ENCODE peak calls at places on chromosomes 7 and 10, in four cellular contexts. L, G, U and C are unnamed samples.
A peak's percentile ranks its signal among the peaks of the same experiment; 100 is the strongest.

GRCh38 chr7:22025075-22025474 is 79.4 kb upstream of the CDCA7L start:
- DNase-seq in L (no peak), G (no peak), U (no peak), C (no peak)

GRCh38 chr10:1168763-1169162 is 112.6 kb downstream of the WDR37 start:
- DNase-seq in L (no peak), G (no peak), U (no peak), C (no peak)

GRCh38 chr7:155357573-155358041 is 59.9 kb downstream of the INSIG1 start:
- DNase-seq in L (peak; percentile 74), G (no peak), U (no peak), C (no peak)

GRCh38 chr10:48444861-48445841 is 138.7 kb downstream of the MAPK8 start:
- DNase-seq in L (no peak), G (no peak), U (no peak), C (peak; percentile 50)

GRCh38 chr7:53350241-53350640 is 314.8 kb downstream of the POM121L12 start:
- DNase-seq in L (no peak), G (no peak), U (no peak), C (no peak)

GRCh38 chr7:121077165-121077630 is 88.7 kb downstream of the CPED1 start:
- DNase-seq in L (no peak), G (no peak), U (no peak), C (no peak)

GRCh38 chr7:112892263-112892662 is 102.1 kb upstream of the TMEM168 start:
- DNase-seq in L (peak; percentile 33), G (no peak), U (no peak), C (no peak)

GRCh38 chr10:94524146-94524545 is 21.4 kb upstream of the HELLS start:
- DNase-seq in L (no peak), G (no peak), U (no peak), C (no peak)

GRCh38 chr7:388961-389701 is 99.2 kb downstream of the FOXL3 start:
- DNase-seq in L (no peak), G (no peak), U (peak; percentile 59), C (peak; percentile 39)

GRCh38 chr7:20596653-20597052 is 18.8 kb upstream of the ABCB5 start:
- DNase-seq in L (peak; percentile 66), G (no peak), U (no peak), C (no peak)

GRCh38 chr7:55255501-55256445 is 109.4 kb upstream of the LANCL2 start:
- DNase-seq in L (peak; percentile 75), G (peak; percentile 48), U (peak; percentile 85), C (peak; percentile 93)

GRCh38 chr10:104589871-104590270 is 51.2 kb upstream of the SORCS3 start:
- DNase-seq in L (peak; percentile 49), G (no peak), U (no peak), C (no peak)

GRCh38 chr10:116470768-116471415 is 43.2 kb downstream of the PNLIPRP3 start:
- DNase-seq in L (no peak), G (no peak), U (no peak), C (no peak)

GRCh38 chr7:19378340-19378704 is 233.1 kb upstream of the FERD3L start:
- DNase-seq in L (no peak), G (no peak), U (no peak), C (no peak)

GRCh38 chr7:129465080-129465479 is 30.8 kb downstream of the STRIP2 start:
- DNase-seq in L (no peak), G (no peak), U (no peak), C (no peak)

GRCh38 chr7:77627307-77627671 is 69.0 kb upstream of the RSBN1L start:
- DNase-seq in L (no peak), G (no peak), U (no peak), C (no peak)

GRCh38 chr7:74606101-74606908 is 51.2 kb upstream of the GTF2I start:
- DNase-seq in L (peak; percentile 28), G (peak; percentile 34), U (no peak), C (peak; percentile 82)

GRCh38 chr10:66318761-66319160 is 607.1 kb upstream of the LRRTM3 start:
- DNase-seq in L (no peak), G (no peak), U (no peak), C (no peak)

GRCh38 chr10:3222068-3222467 is 49.5 kb upstream of the PITRM1 start:
- DNase-seq in L (no peak), G (no peak), U (no peak), C (no peak)

GRCh38 chr10:104614245-104614831 is 26.8 kb upstream of the SORCS3 start:
- DNase-seq in L (peak; percentile 9), G (no peak), U (no peak), C (no peak)

GRCh38 chr7:158572000-158572828 is 15.4 kb downstream of the PTPRN2 start:
- DNase-seq in L (no peak), G (no peak), U (no peak), C (no peak)

GRCh38 chr10:571643-572042 is 117.8 kb downstream of the DIP2C start:
- DNase-seq in L (no peak), G (no peak), U (peak; percentile 68), C (no peak)

DNA sequence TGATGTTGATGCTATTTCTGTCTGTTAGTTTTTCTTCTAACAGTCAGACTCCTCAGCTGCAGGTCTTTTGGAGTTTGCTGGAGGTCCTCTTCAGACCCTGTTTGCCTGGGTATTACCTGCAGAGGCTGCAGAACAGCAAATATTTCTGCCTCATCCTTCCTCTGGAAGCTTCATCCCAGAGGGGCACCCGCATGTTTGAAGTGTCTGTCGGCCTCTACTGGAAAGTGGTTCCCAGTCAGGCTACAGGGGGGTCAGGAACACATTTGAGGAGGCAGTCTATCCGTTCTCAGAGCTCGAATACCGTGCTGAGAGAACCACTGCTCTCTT is 13.3 kb upstream of the CYP3A5 start:
- DNase-seq in L (no peak), G (no peak), U (no peak), C (no peak)
- H3K4me3 ChIP-seq in L (no peak overlapping the region), G (no peak overlapping the region), U (no peak overlapping the region), C (no peak overlapping the region)

GRCh38 chr10:5449823-5450222 is 37.5 kb downstream of the NET1 start:
- DNase-seq in L (peak; percentile 82), G (no peak), U (no peak), C (no peak)
- H3K4me3 ChIP-seq in L (peak overlapping the region; percentile 92), G (no peak overlapping the region), U (peak overlapping the region; percentile 73), C (peak overlapping the region; percentile 58)

GRCh38 chr10:62239994-62240393 is 28.6 kb downstream of the RTKN2 start:
- DNase-seq in L (no peak), G (no peak), U (no peak), C (peak; percentile 14)

GRCh38 chr10:62244785-62245595 is 23.7 kb downstream of the RTKN2 start:
- DNase-seq in L (peak; percentile 62), G (peak; percentile 36), U (no peak), C (no peak)

GRCh38 chr10:62248465-62248864 is 20.2 kb downstream of the RTKN2 start:
- DNase-seq in L (no peak), G (no peak), U (no peak), C (no peak)

GRCh38 chr10:62243647-62243997 is 25.0 kb downstream of the RTKN2 start:
- DNase-seq in L (no peak), G (no peak), U (no peak), C (no peak)

GRCh38 chr10:62244088-62244487 is 24.6 kb downstream of the RTKN2 start:
- DNase-seq in L (no peak), G (no peak), U (no peak), C (no peak)
- H3K4me3 ChIP-seq in L (peak overlapping the region; percentile 54), G (no peak overlapping the region), U (peak overlapping the region; percentile 12), C (no peak overlapping the region)

GRCh38 chr7:66505009-66505408 is 123.7 kb upstream of the KCTD7 start:
- DNase-seq in L (no peak), G (no peak), U (no peak), C (no peak)

GRCh38 chr7:66507764-66508296 is 120.9 kb upstream of the KCTD7 start:
- DNase-seq in L (no peak), G (no peak), U (no peak), C (no peak)

GRCh38 chr7:66503551-66504031 is 125.1 kb upstream of the KCTD7 start:
- DNase-seq in L (no peak), G (no peak), U (no peak), C (no peak)

GRCh38 chr7:66504131-66504530 is 124.5 kb upstream of the KCTD7 start:
- DNase-seq in L (no peak), G (no peak), U (no peak), C (no peak)

GRCh38 chr7:66505531-66506451 is 122.9 kb upstream of the KCTD7 start:
- DNase-seq in L (no peak), G (peak; percentile 54), U (no peak), C (no peak)
- H3K4me3 ChIP-seq in L (peak overlapping the region; percentile 39), G (peak overlapping the region; percentile 32), U (peak overlapping the region; percentile 67), C (peak overlapping the region; percentile 25)

GRCh38 chr7:5597772-5598171 is 174.1 kb upstream of the TNRC18 start:
- DNase-seq in L (no peak), G (no peak), U (no peak), C (peak; percentile 24)
- H3K4me3 ChIP-seq in L (peak overlapping the region; percentile 28), G (no peak overlapping the region), U (no peak overlapping the region), C (no peak overlapping the region)

GRCh38 chr7:6536899-6537298 is 14.4 kb downstream of the GRID2IP start:
- DNase-seq in L (no peak), G (no peak), U (no peak), C (no peak)
- H3K4me3 ChIP-seq in L (no peak overlapping the region), G (no peak overlapping the region), U (peak overlapping the region; percentile 52), C (peak overlapping the region; percentile 39)